ENCODE peak calls at places on chromosomes 2 and 18, in four cellular contexts. One of them, this sample, is unnamed.
A peak's percentile ranks its signal among the peaks of the same experiment; 100 is the strongest.

GRCh38 chr2:238140721-238141540 is 2.5 kb downstream of the KLHL30 start:
- DNase-seq in HCT116: no peak
- DNase-seq in fibroblast of lung: no peak
- DNase-seq in A673: no peak
- DNase-seq in this sample: no peak

GRCh38 chr2:24461685-24462084 is 29.4 kb upstream of the NCOA1 start:
- DNase-seq in fibroblast of lung: no peak
- DNase-seq in A673: no peak
- DNase-seq in HCT116: no peak
- DNase-seq in this sample: no peak

GRCh38 chr18:57446322-57446721 is 11.1 kb downstream of the ONECUT2 start:
- DNase-seq in fibroblast of lung: no peak
- DNase-seq in A673: no peak
- DNase-seq in HCT116: no peak
- DNase-seq in this sample: no peak

GRCh38 chr2:73859721-73860586 is 31.2 kb downstream of the STAMBP start:
- DNase-seq in fibroblast of lung: peak; percentile 82
- DNase-seq in A673: peak; percentile 13
- DNase-seq in HCT116: peak; percentile 37
- DNase-seq in this sample: peak; percentile 87

GRCh38 chr2:200225943-200226342 is 80.5 kb upstream of the SPATS2L start:
- DNase-seq in fibroblast of lung: peak; percentile 54
- DNase-seq in HCT116: no peak
- DNase-seq in A673: no peak
- DNase-seq in this sample: no peak

GRCh38 chr2:235206980-235207579 is 255.3 kb downstream of the SH3BP4 start:
- DNase-seq in A673: no peak
- DNase-seq in fibroblast of lung: no peak
- DNase-seq in HCT116: no peak
- DNase-seq in this sample: no peak

GRCh38 chr2:28088970-28089369 is 198.4 kb downstream of the BABAM2 start:
- DNase-seq in A673: no peak
- DNase-seq in fibroblast of lung: no peak
- DNase-seq in HCT116: no peak
- DNase-seq in this sample: peak; percentile 50

GRCh38 chr2:130369589-130370341 is 13.9 kb downstream of the PTPN18 start:
- DNase-seq in A673: no peak
- DNase-seq in HCT116: no peak
- DNase-seq in fibroblast of lung: no peak
- DNase-seq in this sample: no peak

GRCh38 chr2:27032495-27033252 is at the start of gene TMEM214:
- DNase-seq in A673: peak; percentile 92
- DNase-seq in HCT116: peak; percentile 71
- DNase-seq in fibroblast of lung: peak; percentile 90
- DNase-seq in this sample: peak; percentile 80

GRCh38 chr18:31965331-31965970 is 22.5 kb upstream of the TRAPPC8 start:
- DNase-seq in A673: no peak
- DNase-seq in HCT116: no peak
- DNase-seq in fibroblast of lung: no peak
- DNase-seq in this sample: no peak

GRCh38 chr2:222299926-222300724 is 1.3 kb upstream of the PAX3 start:
- DNase-seq in A673: peak; percentile 66
- DNase-seq in HCT116: no peak
- DNase-seq in fibroblast of lung: no peak
- DNase-seq in this sample: no peak

GRCh38 chr2:222297600-222297935 is 1.2 kb downstream of the PAX3 start:
- DNase-seq in HCT116: no peak
- DNase-seq in A673: no peak
- DNase-seq in fibroblast of lung: no peak
- DNase-seq in this sample: no peak

GRCh38 chr2:222296911-222297599 is 1.7 kb downstream of the PAX3 start:
- DNase-seq in HCT116: no peak
- DNase-seq in fibroblast of lung: no peak
- DNase-seq in A673: no peak
- DNase-seq in this sample: no peak

GRCh38 chr2:222298000-222298310 is 843 bp downstream of the PAX3 start:
- DNase-seq in HCT116: no peak
- DNase-seq in A673: no peak
- DNase-seq in fibroblast of lung: no peak
- DNase-seq in this sample: no peak

GRCh38 chr2:222298311-222299150 is at the start of gene PAX3:
- DNase-seq in fibroblast of lung: no peak
- DNase-seq in A673: peak; percentile 92
- DNase-seq in HCT116: no peak
- DNase-seq in this sample: no peak
- TF ChIP-seq EZH2 in fibroblast of lung: no peak
- TF ChIP-seq EZH2 in A673: no peak
- TF ChIP-seq EZH2 in HCT116: no peak
- TF ChIP-seq EZH2 in this sample: peak; percentile 52

DNA sequence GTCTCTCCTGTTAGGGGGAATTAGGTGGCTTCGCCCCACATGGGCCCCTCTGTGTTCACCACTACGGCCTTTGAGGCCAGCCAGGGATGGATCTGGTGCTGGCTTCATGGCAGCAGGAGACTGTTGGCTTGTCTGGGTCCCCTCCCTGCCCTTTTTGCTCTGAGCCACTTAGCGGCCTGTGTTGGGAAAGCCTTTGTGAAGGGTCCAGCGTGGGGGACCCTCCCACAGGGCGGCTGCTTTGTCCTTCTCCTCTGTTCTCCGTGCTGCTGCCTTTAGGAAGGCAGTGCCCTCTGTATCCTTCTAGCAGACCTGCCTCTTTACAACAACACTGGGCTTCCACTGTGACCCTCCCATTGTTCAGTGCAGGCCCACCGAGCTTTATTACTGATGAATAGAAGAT is 118.4 kb downstream of the TSN start:
- DNase-seq in fibroblast of lung: no peak
- DNase-seq in A673: no peak
- DNase-seq in HCT116: no peak
- DNase-seq in this sample: no peak
- TF ChIP-seq EZH2 in fibroblast of lung: no peak
- TF ChIP-seq EZH2 in A673: no peak
- TF ChIP-seq EZH2 in HCT116: no peak
- TF ChIP-seq EZH2 in this sample: no peak

DNA sequence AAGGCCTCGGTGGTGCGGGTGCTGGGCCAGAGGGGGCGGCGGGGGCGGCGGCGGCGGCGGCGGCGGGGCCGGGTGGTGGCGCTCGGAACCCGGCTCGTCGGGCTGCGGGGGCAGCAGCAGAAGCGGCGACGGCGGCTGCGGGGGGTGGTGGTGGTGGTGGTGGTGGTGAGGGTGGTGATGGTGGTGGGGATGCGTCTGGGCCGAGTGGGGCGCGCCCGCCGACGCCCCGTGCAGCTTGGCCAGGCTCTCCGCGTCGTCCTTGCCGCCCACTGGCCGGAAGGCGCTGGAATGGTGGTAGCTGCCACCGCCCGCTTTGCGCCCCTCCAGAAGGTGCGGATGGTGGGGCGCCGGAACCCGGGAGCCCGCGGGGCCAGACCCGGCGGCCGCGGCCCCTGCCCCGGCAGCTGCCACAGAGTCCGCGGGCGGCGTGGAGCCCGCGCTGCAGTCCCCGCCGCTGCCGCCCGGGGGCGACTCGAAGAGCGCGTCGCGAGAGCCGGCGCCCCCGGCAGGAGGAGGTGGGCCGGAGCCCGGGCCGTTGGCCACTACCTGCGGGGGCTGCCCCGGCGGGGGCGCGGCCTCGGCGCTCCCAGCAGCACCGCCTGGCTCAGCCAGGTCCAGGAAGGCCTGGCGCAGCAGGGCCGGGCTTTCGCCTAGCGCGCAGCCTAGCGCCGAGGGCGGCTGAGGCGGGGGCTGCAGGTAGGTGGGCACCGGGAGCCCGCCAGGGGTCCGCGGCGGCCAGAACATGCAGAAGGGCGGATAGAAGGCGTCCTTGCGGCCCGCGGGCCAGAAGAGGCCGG is 4.2 kb downstream of the SKOR2 start:
- DNase-seq in A673: no peak
- DNase-seq in HCT116: no peak
- DNase-seq in fibroblast of lung: no peak
- DNase-seq in this sample: no peak
- TF ChIP-seq EZH2 in A673: peak; percentile 73
- TF ChIP-seq EZH2 in HCT116: no peak
- TF ChIP-seq EZH2 in fibroblast of lung: peak; percentile 86
- TF ChIP-seq EZH2 in this sample: peak; percentile 63

GRCh38 chr2:176186024-176186423 is 2.4 kb upstream of the HOXD1 start:
- DNase-seq in A673: no peak
- DNase-seq in fibroblast of lung: no peak
- DNase-seq in HCT116: no peak
- DNase-seq in this sample: no peak

GRCh38 chr2:176189666-176190641 is 1.5 kb downstream of the HOXD1 start:
- DNase-seq in A673: no peak
- DNase-seq in fibroblast of lung: no peak
- DNase-seq in HCT116: no peak
- DNase-seq in this sample: no peak

GRCh38 chr2:176188218-176188968 is at the start of gene HOXD1:
- DNase-seq in HCT116: no peak
- DNase-seq in A673: peak; percentile 52
- DNase-seq in fibroblast of lung: no peak
- DNase-seq in this sample: no peak

GRCh38 chr2:176188969-176189665 is 649 bp downstream of the HOXD1 start:
- DNase-seq in HCT116: no peak
- DNase-seq in fibroblast of lung: no peak
- DNase-seq in A673: no peak
- DNase-seq in this sample: no peak

GRCh38 chr2:176187306-176188217 is 906 bp upstream of the HOXD1 start:
- DNase-seq in fibroblast of lung: no peak
- DNase-seq in A673: peak; percentile 38
- DNase-seq in HCT116: no peak
- DNase-seq in this sample: no peak
- TF ChIP-seq EZH2 in fibroblast of lung: no peak
- TF ChIP-seq EZH2 in A673: no peak
- TF ChIP-seq EZH2 in HCT116: no peak
- TF ChIP-seq EZH2 in this sample: peak; percentile 95

GRCh38 chr2:206255003-206255402 is 19.5 kb upstream of the ZDBF2 start:
- DNase-seq in HCT116: no peak
- DNase-seq in A673: no peak
- DNase-seq in fibroblast of lung: no peak
- DNase-seq in this sample: no peak

GRCh38 chr2:206253125-206253787 is 21.2 kb upstream of the ZDBF2 start:
- DNase-seq in fibroblast of lung: no peak
- DNase-seq in HCT116: no peak
- DNase-seq in A673: no peak
- DNase-seq in this sample: no peak

GRCh38 chr2:206245178-206245778 is 29.2 kb upstream of the ZDBF2 start:
- DNase-seq in fibroblast of lung: no peak
- DNase-seq in HCT116: no peak
- DNase-seq in A673: no peak
- DNase-seq in this sample: no peak

DNA sequence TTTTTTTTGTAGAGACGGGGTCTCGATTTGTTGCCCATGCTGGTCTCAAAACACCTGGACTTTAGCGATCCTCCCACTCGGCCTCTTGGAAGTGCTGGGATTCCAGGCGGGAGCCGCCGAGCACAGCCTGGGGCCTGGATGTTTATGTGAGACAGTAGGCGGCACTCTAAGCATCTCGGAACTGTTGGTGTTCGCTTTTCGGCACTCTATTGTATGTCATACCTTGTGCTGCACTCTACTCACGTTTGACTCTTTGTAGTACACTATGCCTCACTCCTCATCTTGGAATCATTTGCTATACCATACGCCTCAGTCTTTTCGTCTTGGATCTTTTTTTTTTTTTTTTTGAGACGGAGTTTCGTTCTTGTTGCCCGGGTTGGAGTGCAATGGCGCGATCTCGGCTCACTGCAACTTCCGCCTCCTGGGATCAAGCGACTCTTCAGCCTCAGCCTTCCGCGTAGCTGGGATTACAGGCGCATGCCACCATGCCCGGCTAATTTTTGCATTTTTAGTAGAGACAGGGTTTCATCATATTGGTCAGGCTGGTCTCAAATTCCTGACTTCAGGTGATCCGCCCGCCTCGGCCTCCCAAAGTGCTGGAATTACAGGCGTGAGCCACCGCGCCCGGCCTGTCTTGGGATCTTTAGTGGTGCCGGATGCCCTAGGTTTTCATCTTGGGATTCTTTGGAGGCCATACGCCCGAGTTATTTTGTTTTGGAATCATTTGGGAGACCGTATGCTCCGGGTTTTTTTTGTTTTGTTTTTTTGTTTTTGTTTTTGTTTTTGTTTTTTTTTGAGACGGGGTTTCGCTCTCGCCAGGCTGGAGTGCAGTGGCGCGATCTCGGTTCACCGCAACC is 24.2 kb upstream of the ZDBF2 start:
- DNase-seq in HCT116: no peak
- DNase-seq in fibroblast of lung: peak; percentile 31
- DNase-seq in A673: peak; percentile 49
- DNase-seq in this sample: no peak
- TF ChIP-seq EZH2 in HCT116: no peak
- TF ChIP-seq EZH2 in fibroblast of lung: no peak
- TF ChIP-seq EZH2 in A673: no peak
- TF ChIP-seq EZH2 in this sample: no peak

GRCh38 chr2:182014284-182014683 is 28.6 kb downstream of the PPP1R1C start:
- DNase-seq in A673: no peak
- DNase-seq in HCT116: no peak
- DNase-seq in fibroblast of lung: no peak
- DNase-seq in this sample: no peak

GRCh38 chr2:182018218-182018617 is 32.6 kb downstream of the PPP1R1C start:
- DNase-seq in fibroblast of lung: peak; percentile 21
- DNase-seq in HCT116: no peak
- DNase-seq in A673: no peak
- DNase-seq in this sample: peak; percentile 4

GRCh38 chr2:182020319-182021055 is 34.8 kb downstream of the PPP1R1C start:
- DNase-seq in A673: no peak
- DNase-seq in HCT116: no peak
- DNase-seq in fibroblast of lung: peak; percentile 55
- DNase-seq in this sample: peak; percentile 23

DNA sequence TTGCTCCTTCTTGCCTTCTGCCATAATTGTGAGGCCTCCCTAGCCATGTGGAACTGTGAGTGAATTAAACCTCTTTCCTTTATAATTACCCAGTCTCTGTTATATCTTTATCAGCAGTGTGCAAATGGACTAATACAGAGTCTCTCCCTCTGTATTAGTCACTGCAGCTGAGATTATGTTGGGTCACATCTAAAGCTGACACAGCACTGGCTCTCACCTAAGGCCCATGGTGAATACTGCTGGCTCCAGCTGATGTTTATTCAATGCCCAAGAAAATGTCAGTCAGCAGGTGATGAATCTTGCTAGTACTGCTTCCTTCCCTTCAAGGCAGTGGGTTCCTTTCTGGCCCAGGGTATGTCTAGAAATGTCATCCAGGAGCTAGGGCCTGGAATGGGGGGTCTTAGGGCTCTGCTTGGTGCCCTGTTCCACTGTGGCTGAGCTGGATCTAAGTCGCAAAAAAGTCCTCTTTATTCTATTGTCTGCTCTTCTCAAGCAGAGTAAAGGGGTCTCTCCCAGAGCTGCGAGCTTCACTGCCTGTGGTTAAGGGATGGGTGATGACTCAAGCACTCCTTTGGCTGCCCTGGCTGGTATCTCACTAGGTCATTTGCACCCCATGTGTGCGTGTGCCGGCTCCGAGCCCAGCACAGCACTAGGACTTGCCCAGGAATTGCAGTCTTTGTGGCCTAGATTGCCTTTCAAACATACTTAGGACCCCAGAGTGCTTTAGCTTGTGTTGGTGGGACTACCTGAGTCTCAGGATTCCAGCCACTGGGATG is 29.9 kb downstream of the PPP1R1C start:
- DNase-seq in A673: no peak
- DNase-seq in fibroblast of lung: no peak
- DNase-seq in HCT116: no peak
- DNase-seq in this sample: peak; percentile 29
- TF ChIP-seq EZH2 in A673: no peak
- TF ChIP-seq EZH2 in fibroblast of lung: no peak
- TF ChIP-seq EZH2 in HCT116: no peak
- TF ChIP-seq EZH2 in this sample: no peak